ENCODE peak calls at places on chromosomes 2 and 18, in five cellular contexts. S, X, E, H and N are unnamed samples.

GRCh38 chr2:220892018-220892634 is 680.0 kb downstream of the EPHA4 start:
- DNase-seq in S (no peak), X (no peak), E (no peak), H (no peak), N (no peak)

GRCh38 chr2:111617804-111618576 is 266.0 kb downstream of the ANAPC1 start:
- DNase-seq in S (no peak), X (no peak), E (peak), H (peak), N (no peak)

GRCh38 chr2:234071664-234072063 is 21.2 kb downstream of the SPP2 start:
- DNase-seq in S (no peak), X (no peak), E (no peak), H (no peak), N (no peak)

GRCh38 chr2:12463189-12463588 is 253.5 kb upstream of the TRIB2 start:
- DNase-seq in S (no peak), X (no peak), E (no peak), H (no peak), N (no peak)

GRCh38 chr2:219634951-219635751 is 7.7 kb downstream of the SLC4A3 start:
- DNase-seq in S (peak), X (no peak), E (peak), H (no peak), N (no peak)

GRCh38 chr18:63099848-63100625 is 219.5 kb downstream of the BCL2 start:
- DNase-seq in S (no peak), X (no peak), E (no peak), H (no peak), N (peak)

GRCh38 chr2:29012211-29012681 is 31.1 kb downstream of the TOGARAM2 start:
- DNase-seq in S (no peak), X (no peak), E (peak), H (no peak), N (peak)

GRCh38 chr2:62029910-62030309 is 124.4 kb downstream of the COMMD1 start:
- DNase-seq in S (no peak), X (no peak), E (no peak), H (no peak), N (no peak)

GRCh38 chr2:186683341-186683740 is 10.5 kb upstream of the FAM171B start:
- DNase-seq in S (no peak), X (no peak), E (no peak), H (no peak), N (no peak)

GRCh38 chr18:41940506-41941215 is 14.4 kb upstream of the PIK3C3 start:
- DNase-seq in S (peak), X (no peak), E (no peak), H (no peak), N (no peak)

GRCh38 chr2:172988728-172989127 is 86.9 kb upstream of the MAP3K20 start:
- DNase-seq in S (no peak), X (no peak), E (no peak), H (no peak), N (no peak)

GRCh38 chr2:172991036-172991435 is 84.6 kb upstream of the MAP3K20 start:
- DNase-seq in S (no peak), X (no peak), E (no peak), H (no peak), N (no peak)

GRCh38 chr2:172986040-172986439 is 89.6 kb upstream of the MAP3K20 start:
- DNase-seq in S (no peak), X (no peak), E (no peak), H (no peak), N (no peak)

GRCh38 chr2:172985139-172985874 is 90.3 kb upstream of the MAP3K20 start:
- DNase-seq in S (peak), X (no peak), E (peak), H (no peak), N (peak)
- TF ChIP-seq POLR2A in S (no peak), X (no peak), E (no peak), H (no peak), N (no peak)

DNA sequence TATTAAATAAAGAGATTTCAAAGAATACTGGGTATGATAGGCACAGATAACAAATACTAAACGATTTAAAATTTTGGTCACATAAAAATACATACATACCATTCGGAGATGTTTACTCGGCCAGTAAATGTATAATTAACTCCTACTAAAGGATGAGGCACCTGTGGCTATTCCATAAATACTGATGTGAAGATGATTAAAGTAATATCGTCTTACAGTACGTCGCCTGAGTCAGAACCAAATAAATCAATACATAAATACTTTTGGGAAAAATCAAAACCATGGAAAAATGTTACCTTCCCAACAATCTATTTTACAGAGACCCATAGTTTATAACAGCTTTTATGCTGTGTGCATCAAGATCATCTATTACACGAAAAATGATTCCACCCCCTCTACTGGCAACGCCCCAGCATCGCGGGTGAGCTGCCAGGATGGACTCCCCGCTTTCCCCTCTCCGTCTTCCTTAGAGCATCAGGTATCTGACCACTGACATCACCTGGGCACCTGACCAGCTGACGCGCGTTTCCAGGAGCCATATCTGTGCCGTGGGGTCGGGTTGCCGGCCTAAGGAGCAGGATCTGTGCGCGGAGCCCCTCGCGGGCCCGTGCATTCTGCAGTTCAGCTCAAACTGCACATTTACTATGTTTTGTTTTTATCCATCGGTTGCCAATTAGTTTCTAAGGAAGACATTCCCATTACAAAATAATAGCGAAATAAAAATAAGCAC is 970 bp downstream of the ICA1L start:
- DNase-seq in S (peak), X (peak), E (peak), H (peak), N (peak)
- TF ChIP-seq POLR2A in S (no peak), X (no peak), E (no peak), H (no peak), N (no peak)

DNA sequence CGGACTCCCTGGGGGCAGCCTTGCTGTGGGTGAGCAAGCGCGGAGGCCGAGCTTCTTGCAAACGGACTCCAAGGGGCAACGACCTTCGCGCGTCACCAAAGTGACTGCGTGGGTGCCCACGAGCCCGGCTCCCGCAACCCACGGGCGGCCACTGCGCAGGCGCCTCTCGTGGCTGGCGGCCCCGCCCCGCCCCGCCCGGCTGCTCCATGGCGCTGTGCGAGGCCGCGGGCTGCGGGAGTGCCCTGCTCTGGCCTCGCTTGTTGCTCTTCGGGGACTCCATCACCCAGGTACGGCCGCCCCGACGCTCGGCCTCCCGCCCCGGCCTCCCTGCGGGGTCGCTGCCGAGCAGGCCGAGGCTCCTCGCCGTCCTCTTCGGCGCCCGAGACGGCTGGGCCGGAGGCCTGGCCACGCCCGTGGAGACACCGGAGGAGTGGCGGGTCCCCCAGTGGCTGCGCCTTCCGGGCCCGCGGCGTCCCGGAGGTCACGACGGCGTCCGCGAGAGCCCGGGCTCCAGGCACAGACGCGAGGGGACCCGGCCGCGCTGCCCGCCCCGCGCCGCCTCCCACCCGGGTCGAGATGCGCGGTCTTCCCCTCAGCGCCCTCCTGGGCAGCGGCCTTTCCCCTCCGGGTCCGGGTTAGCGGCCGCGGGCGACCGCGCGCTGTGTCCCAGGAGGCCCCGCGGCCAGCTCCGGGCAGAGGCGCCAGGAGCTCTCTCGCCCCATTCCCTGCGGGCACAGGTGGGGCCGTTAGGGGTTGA is at the start of gene IAH1:
- DNase-seq in S (peak), X (no peak), E (peak), H (no peak), N (peak)
- TF ChIP-seq POLR2A in S (peak), X (no peak), E (peak), H (no peak), N (peak)

DNA sequence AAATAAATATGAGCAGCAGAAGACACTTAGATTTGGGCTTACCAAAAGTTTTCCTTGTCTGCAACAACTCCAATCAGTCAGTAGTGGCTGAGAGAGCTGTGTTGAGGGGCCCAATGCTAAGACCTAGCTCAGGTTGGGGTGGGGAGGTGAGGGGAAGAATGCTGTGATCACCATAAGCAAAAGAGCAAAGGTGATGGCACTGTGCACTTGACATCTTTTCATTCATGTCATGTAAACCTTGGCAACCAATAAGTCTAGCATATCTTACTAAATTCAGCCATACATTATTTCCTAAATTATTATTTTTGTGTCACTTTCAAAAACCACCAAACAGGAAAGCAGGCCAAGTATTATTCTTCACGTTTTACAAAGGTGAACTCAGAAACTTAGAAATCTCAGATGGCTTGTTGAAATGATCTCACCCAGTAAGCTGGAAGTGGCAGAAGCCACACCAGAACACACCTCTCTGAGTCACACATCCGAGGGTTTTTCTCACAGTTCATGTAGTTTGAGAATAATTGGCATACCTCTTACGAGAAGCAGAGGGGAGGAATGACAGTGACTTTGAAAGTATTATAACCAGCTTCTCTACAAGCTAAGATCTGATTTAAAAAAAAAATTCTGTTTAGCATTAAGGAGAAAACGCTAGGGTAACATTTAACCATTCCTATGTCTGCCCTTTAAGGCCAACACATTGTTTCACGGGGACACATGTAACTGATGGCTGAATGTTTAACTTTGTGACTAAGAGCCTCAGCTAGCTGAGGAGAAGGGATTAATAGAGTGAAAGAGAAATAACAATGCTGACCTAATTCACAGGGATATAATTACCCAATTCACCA is 43.3 kb upstream of the SETBP1 start:
- DNase-seq in S (no peak), X (no peak), E (no peak), H (no peak), N (peak)
- TF ChIP-seq POLR2A in S (no peak), X (no peak), E (no peak), H (no peak), N (no peak)

DNA sequence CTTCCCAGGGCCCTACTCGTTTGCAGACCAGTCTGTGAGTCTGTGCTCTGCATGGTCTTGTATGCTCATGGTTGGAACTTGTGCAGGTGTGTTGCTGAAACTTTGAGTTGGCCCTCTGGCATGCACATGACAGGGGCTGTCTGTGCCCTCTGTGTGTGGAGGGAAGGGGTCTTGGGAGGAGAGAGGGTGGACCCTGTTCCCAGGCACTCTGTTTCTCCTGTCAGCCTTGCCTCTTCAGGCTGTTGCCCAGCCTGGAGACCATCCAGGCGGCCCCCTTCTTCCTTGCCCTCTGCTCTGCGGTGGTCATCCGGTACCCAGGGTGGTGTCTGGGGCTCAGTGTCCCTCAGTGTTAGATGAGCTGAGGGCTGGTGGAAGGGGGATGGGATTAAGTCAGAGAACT is 39.5 kb downstream of the TET3 start:
- DNase-seq in S (no peak), X (no peak), E (peak), H (no peak), N (no peak)
- TF ChIP-seq POLR2A in S (no peak), X (no peak), E (no peak), H (no peak), N (no peak)

GRCh38 chr2:21096458-21096857 is 27.3 kb upstream of the TDRD15 start:
- DNase-seq in S (no peak), X (no peak), E (no peak), H (no peak), N (no peak)
- TF ChIP-seq POLR2A in S (no peak), X (no peak), E (no peak), H (no peak), N (no peak)

GRCh38 chr18:50188652-50189051 is 6.3 kb downstream of the MYO5B start:
- DNase-seq in S (no peak), X (no peak), E (no peak), H (no peak), N (no peak)
- TF ChIP-seq POLR2A in S (no peak), X (no peak), E (no peak), H (no peak), N (no peak)

GRCh38 chr18:31497711-31498449 is at the start of gene DSG2:
- DNase-seq in S (peak), X (peak), E (peak), H (no peak), N (peak)
- TF ChIP-seq POLR2A in S (peak), X (no peak), E (no peak), H (no peak), N (peak)